ENCODE peak calls at places on chromosomes 12 and 14, in six cellular contexts. One of them, this sample, is unnamed.
A peak's percentile ranks its signal among the peaks of the same experiment; 100 is the strongest.

GRCh38 chr12:8784464-8784863 is 38.0 kb upstream of the A2ML1 start:
- DNase-seq in fibroblast of pulmonary artery: peak; percentile 4
- DNase-seq in foreskin fibroblast: no peak
- DNase-seq in AG09309: no peak
- DNase-seq in choroid plexus epithelial cell: no peak
- DNase-seq in CD8-positive, alpha-beta T cell: no peak
- DNase-seq in this sample: no peak

GRCh38 chr12:126676426-126676825 is 1590.5 kb upstream of the TMEM132C start:
- DNase-seq in foreskin fibroblast: peak; percentile 19
- DNase-seq in fibroblast of pulmonary artery: peak; percentile 42
- DNase-seq in CD8-positive, alpha-beta T cell: no peak
- DNase-seq in choroid plexus epithelial cell: no peak
- DNase-seq in AG09309: no peak
- DNase-seq in this sample: no peak

GRCh38 chr12:7155471-7156034 is 25.4 kb downstream of the CLSTN3 start:
- DNase-seq in AG09309: no peak
- DNase-seq in CD8-positive, alpha-beta T cell: no peak
- DNase-seq in fibroblast of pulmonary artery: peak; percentile 8
- DNase-seq in choroid plexus epithelial cell: no peak
- DNase-seq in foreskin fibroblast: no peak
- DNase-seq in this sample: no peak

GRCh38 chr14:44785096-44785495 is 176.7 kb downstream of the KLHL28 start:
- DNase-seq in fibroblast of pulmonary artery: peak; percentile 69
- DNase-seq in AG09309: no peak
- DNase-seq in foreskin fibroblast: no peak
- DNase-seq in CD8-positive, alpha-beta T cell: no peak
- DNase-seq in choroid plexus epithelial cell: no peak
- DNase-seq in this sample: no peak

GRCh38 chr12:43357141-43357540 is 194.9 kb downstream of the ADAMTS20 start:
- DNase-seq in choroid plexus epithelial cell: no peak
- DNase-seq in fibroblast of pulmonary artery: peak; percentile 15
- DNase-seq in CD8-positive, alpha-beta T cell: no peak
- DNase-seq in AG09309: no peak
- DNase-seq in foreskin fibroblast: peak; percentile 27
- DNase-seq in this sample: no peak

GRCh38 chr14:104724981-104725771 is 1.1 kb downstream of the ADSS1 start:
- DNase-seq in foreskin fibroblast: peak; percentile 74
- DNase-seq in fibroblast of pulmonary artery: peak; percentile 49
- DNase-seq in CD8-positive, alpha-beta T cell: no peak
- DNase-seq in choroid plexus epithelial cell: peak; percentile 62
- DNase-seq in AG09309: no peak
- DNase-seq in this sample: no peak

GRCh38 chr12:71840226-71840847 is 778 bp downstream of the TBC1D15 start:
- DNase-seq in foreskin fibroblast: peak; percentile 81
- DNase-seq in fibroblast of pulmonary artery: peak; percentile 82
- DNase-seq in AG09309: peak; percentile 25
- DNase-seq in CD8-positive, alpha-beta T cell: no peak
- DNase-seq in choroid plexus epithelial cell: peak; percentile 77
- DNase-seq in this sample: peak; percentile 22

GRCh38 chr12:3381059-3382047 is 109.7 kb upstream of the PRMT8 start:
- DNase-seq in foreskin fibroblast: peak; percentile 44
- DNase-seq in CD8-positive, alpha-beta T cell: no peak
- DNase-seq in AG09309: no peak
- DNase-seq in choroid plexus epithelial cell: peak; percentile 14
- DNase-seq in fibroblast of pulmonary artery: no peak
- DNase-seq in this sample: no peak

GRCh38 chr12:108816652-108817335 is 40.6 kb downstream of the SSH1 start:
- DNase-seq in foreskin fibroblast: no peak
- DNase-seq in CD8-positive, alpha-beta T cell: no peak
- DNase-seq in AG09309: no peak
- DNase-seq in choroid plexus epithelial cell: no peak
- DNase-seq in fibroblast of pulmonary artery: no peak
- DNase-seq in this sample: no peak

GRCh38 chr12:104480012-104480411 is 23.3 kb downstream of the CHST11 start:
- DNase-seq in choroid plexus epithelial cell: no peak
- DNase-seq in fibroblast of pulmonary artery: no peak
- DNase-seq in AG09309: no peak
- DNase-seq in CD8-positive, alpha-beta T cell: no peak
- DNase-seq in foreskin fibroblast: no peak
- DNase-seq in this sample: no peak

GRCh38 chr12:126182619-126183236 is 1117.5 kb downstream of the AACS start:
- DNase-seq in AG09309: peak; percentile 75
- DNase-seq in foreskin fibroblast: peak; percentile 2
- DNase-seq in fibroblast of pulmonary artery: peak; percentile 85
- DNase-seq in CD8-positive, alpha-beta T cell: no peak
- DNase-seq in choroid plexus epithelial cell: no peak
- DNase-seq in this sample: no peak

DNA sequence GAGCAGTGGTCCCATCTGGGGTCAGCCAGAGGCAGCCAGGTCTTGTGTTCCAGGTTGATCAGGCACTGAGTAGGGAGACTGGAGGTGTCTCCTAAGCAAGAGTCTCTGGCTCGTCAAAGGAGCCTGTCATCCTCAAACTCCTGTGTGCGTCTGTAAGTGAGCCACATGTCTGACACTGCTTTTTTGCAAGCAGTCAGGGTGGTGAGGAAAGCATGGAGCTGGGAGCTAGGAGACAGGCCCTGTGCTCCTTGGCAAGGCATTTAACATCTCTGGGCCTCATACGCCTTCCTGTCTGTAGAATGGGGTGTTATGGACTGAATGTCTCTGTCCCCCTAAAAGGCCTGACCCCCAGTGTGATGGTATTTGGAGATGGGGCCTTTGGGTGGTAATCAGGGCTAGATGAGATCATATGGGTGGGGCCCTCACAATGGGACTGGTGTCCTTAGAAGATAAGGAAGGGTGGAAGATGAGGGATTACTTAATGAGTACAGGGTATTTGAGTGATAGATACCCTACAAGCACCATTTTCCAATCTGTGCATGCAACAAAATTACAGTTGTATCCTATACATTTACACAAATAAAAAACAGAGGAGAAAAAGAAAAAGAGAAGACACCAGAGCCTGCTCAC is 53.0 kb downstream of the ARL6IP4 start:
- DNase-seq in choroid plexus epithelial cell: no peak
- DNase-seq in CD8-positive, alpha-beta T cell: no peak
- DNase-seq in foreskin fibroblast: no peak
- DNase-seq in fibroblast of pulmonary artery: no peak
- DNase-seq in AG09309: no peak
- DNase-seq in this sample: no peak
- H3K4me3 ChIP-seq in choroid plexus epithelial cell: no peak overlapping the region
- H3K4me3 ChIP-seq in CD8-positive, alpha-beta T cell: no peak overlapping the region
- H3K4me3 ChIP-seq in foreskin fibroblast: no peak overlapping the region
- H3K4me3 ChIP-seq in fibroblast of pulmonary artery: no peak overlapping the region
- H3K4me3 ChIP-seq in AG09309: no peak overlapping the region
- H3K4me3 ChIP-seq in this sample: no peak overlapping the region

GRCh38 chr12:112788205-112788604 is 3.3 kb upstream of the RPH3A start:
- DNase-seq in fibroblast of pulmonary artery: no peak
- DNase-seq in foreskin fibroblast: no peak
- DNase-seq in AG09309: no peak
- DNase-seq in choroid plexus epithelial cell: no peak
- DNase-seq in CD8-positive, alpha-beta T cell: no peak
- DNase-seq in this sample: no peak
- TF ChIP-seq CTCF in fibroblast of pulmonary artery: no peak
- TF ChIP-seq CTCF in foreskin fibroblast: no peak
- TF ChIP-seq CTCF in AG09309: no peak
- TF ChIP-seq CTCF in choroid plexus epithelial cell: no peak
- TF ChIP-seq CTCF in CD8-positive, alpha-beta T cell: no peak
- TF ChIP-seq CTCF in this sample: no peak

DNA sequence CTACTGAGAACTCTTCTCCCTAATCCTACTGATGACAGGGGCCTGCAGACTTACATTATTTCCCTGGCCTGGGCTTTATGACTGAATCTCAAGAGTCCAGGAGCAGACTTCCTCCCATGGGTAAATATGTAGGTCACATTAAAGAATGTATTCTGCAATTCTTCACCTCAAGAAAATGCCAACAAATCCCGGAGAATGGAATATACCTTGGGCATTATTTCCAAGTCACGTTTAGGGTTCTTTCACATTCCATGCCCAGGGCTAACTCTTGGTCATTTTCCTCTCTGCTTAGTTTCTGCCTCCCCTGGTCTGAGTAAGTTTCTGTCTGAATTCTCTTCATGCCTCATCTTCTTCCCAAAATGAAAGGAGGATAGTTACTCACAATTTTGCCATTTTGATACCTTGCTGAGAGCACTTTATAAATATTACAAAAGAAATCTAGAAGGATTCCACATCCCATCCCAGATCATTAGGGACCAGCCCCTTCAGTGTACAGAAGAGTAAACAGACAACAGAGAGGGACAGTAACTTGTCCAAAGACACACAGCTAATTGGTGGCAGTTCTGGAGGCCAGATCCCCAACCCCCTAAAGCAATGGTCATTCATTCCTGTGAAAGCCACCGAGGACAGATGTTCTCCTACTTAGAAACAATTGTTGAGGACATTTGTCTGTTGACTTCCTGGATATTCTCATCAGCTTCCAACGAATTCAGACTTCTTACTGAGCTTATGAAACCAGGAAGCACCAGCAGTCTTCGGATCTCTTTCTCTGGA is 605 bp downstream of the PAH start:
- DNase-seq in choroid plexus epithelial cell: no peak
- DNase-seq in AG09309: no peak
- DNase-seq in fibroblast of pulmonary artery: no peak
- DNase-seq in foreskin fibroblast: no peak
- DNase-seq in CD8-positive, alpha-beta T cell: no peak
- DNase-seq in this sample: no peak
- H3K4me3 ChIP-seq in choroid plexus epithelial cell: no peak overlapping the region
- H3K4me3 ChIP-seq in AG09309: no peak overlapping the region
- H3K4me3 ChIP-seq in fibroblast of pulmonary artery: no peak overlapping the region
- H3K4me3 ChIP-seq in foreskin fibroblast: no peak overlapping the region
- H3K4me3 ChIP-seq in CD8-positive, alpha-beta T cell: peak overlapping the region; percentile 45
- H3K4me3 ChIP-seq in this sample: no peak overlapping the region

GRCh38 chr12:76055393-76055792 is 23.8 kb upstream of the PHLDA1 start:
- DNase-seq in AG09309: no peak
- DNase-seq in choroid plexus epithelial cell: no peak
- DNase-seq in CD8-positive, alpha-beta T cell: no peak
- DNase-seq in fibroblast of pulmonary artery: no peak
- DNase-seq in foreskin fibroblast: no peak
- DNase-seq in this sample: no peak
- TF ChIP-seq CTCF in AG09309: no peak
- TF ChIP-seq CTCF in choroid plexus epithelial cell: peak; percentile 15
- TF ChIP-seq CTCF in CD8-positive, alpha-beta T cell: no peak
- TF ChIP-seq CTCF in fibroblast of pulmonary artery: no peak
- TF ChIP-seq CTCF in foreskin fibroblast: peak; percentile 4
- TF ChIP-seq CTCF in this sample: no peak

GRCh38 chr12:54352022-54352531 is 12.2 kb downstream of the GPR84 start:
- DNase-seq in fibroblast of pulmonary artery: peak; percentile 48
- DNase-seq in AG09309: no peak
- DNase-seq in foreskin fibroblast: peak; percentile 86
- DNase-seq in choroid plexus epithelial cell: peak; percentile 61
- DNase-seq in CD8-positive, alpha-beta T cell: no peak
- DNase-seq in this sample: no peak
- H3K4me3 ChIP-seq in fibroblast of pulmonary artery: no peak overlapping the region
- H3K4me3 ChIP-seq in AG09309: no peak overlapping the region
- H3K4me3 ChIP-seq in foreskin fibroblast: peak overlapping the region; percentile 0
- H3K4me3 ChIP-seq in choroid plexus epithelial cell: no peak overlapping the region
- H3K4me3 ChIP-seq in CD8-positive, alpha-beta T cell: peak overlapping the region; percentile 50
- H3K4me3 ChIP-seq in this sample: peak overlapping the region; percentile 41

This sample was measured in retinal pigment epithelial cell.